ENCODE peak calls at places on chromosomes 16 and 17, in seven cellular contexts. One of them, this sample, is unnamed.

GRCh38 chr16:24853169-24853824 is 7.5 kb downstream of the SLC5A11 start:
- DNase-seq in caudate nucleus: no peak
- DNase-seq in T-helper 1 cell: no peak
- DNase-seq in posterior cingulate gyrus: no peak
- DNase-seq in NCI-H2029: no peak
- DNase-seq in substantia nigra: no peak
- DNase-seq in stomach: no peak
- DNase-seq in this sample: no peak

GRCh38 chr17:17526369-17526768 is 30.2 kb upstream of the RASD1 start:
- DNase-seq in caudate nucleus: no peak
- DNase-seq in NCI-H2029: peak; percentile 45
- DNase-seq in T-helper 1 cell: no peak
- DNase-seq in stomach: peak; percentile 56
- DNase-seq in posterior cingulate gyrus: no peak
- DNase-seq in substantia nigra: no peak
- DNase-seq in this sample: no peak

GRCh38 chr16:50967827-50968612 is 183.1 kb downstream of the SALL1 start:
- DNase-seq in caudate nucleus: no peak
- DNase-seq in posterior cingulate gyrus: no peak
- DNase-seq in NCI-H2029: no peak
- DNase-seq in T-helper 1 cell: no peak
- DNase-seq in stomach: no peak
- DNase-seq in substantia nigra: no peak
- DNase-seq in this sample: no peak

GRCh38 chr16:89268585-89268984 is 51.1 kb downstream of the ZNF778 start:
- DNase-seq in stomach: no peak
- DNase-seq in posterior cingulate gyrus: peak; percentile 72
- DNase-seq in NCI-H2029: no peak
- DNase-seq in substantia nigra: no peak
- DNase-seq in T-helper 1 cell: no peak
- DNase-seq in caudate nucleus: no peak
- DNase-seq in this sample: no peak

GRCh38 chr17:41894791-41895331 is 23.9 kb downstream of the ACLY start:
- DNase-seq in caudate nucleus: no peak
- DNase-seq in stomach: no peak
- DNase-seq in T-helper 1 cell: no peak
- DNase-seq in NCI-H2029: no peak
- DNase-seq in substantia nigra: no peak
- DNase-seq in posterior cingulate gyrus: no peak
- DNase-seq in this sample: no peak

GRCh38 chr16:86538196-86538780 is 16.7 kb downstream of the MTHFSD start:
- DNase-seq in T-helper 1 cell: no peak
- DNase-seq in caudate nucleus: no peak
- DNase-seq in substantia nigra: no peak
- DNase-seq in NCI-H2029: no peak
- DNase-seq in stomach: no peak
- DNase-seq in posterior cingulate gyrus: peak; percentile 32
- DNase-seq in this sample: no peak

GRCh38 chr17:18356624-18357023 is 6.7 kb downstream of the SHMT1 start:
- DNase-seq in caudate nucleus: no peak
- DNase-seq in substantia nigra: no peak
- DNase-seq in stomach: no peak
- DNase-seq in T-helper 1 cell: no peak
- DNase-seq in posterior cingulate gyrus: peak; percentile 27
- DNase-seq in NCI-H2029: no peak
- DNase-seq in this sample: peak; percentile 28

GRCh38 chr17:77555741-77556291 is 402.7 kb upstream of the TNRC6C start:
- DNase-seq in NCI-H2029: peak; percentile 70
- DNase-seq in posterior cingulate gyrus: peak; percentile 90
- DNase-seq in caudate nucleus: peak; percentile 17
- DNase-seq in stomach: no peak
- DNase-seq in T-helper 1 cell: no peak
- DNase-seq in substantia nigra: no peak
- DNase-seq in this sample: peak; percentile 24

GRCh38 chr17:32783602-32784001 is 93.3 kb downstream of the MYO1D start:
- DNase-seq in caudate nucleus: no peak
- DNase-seq in stomach: no peak
- DNase-seq in substantia nigra: no peak
- DNase-seq in posterior cingulate gyrus: no peak
- DNase-seq in T-helper 1 cell: no peak
- DNase-seq in NCI-H2029: peak; percentile 52
- DNase-seq in this sample: no peak

GRCh38 chr17:1829579-1830257 is at the start of the genes RPA1 and SMYD4:
- DNase-seq in substantia nigra: peak; percentile 82
- DNase-seq in posterior cingulate gyrus: peak; percentile 97
- DNase-seq in caudate nucleus: peak; percentile 70
- DNase-seq in T-helper 1 cell: peak; percentile 80
- DNase-seq in stomach: peak; percentile 89
- DNase-seq in NCI-H2029: peak; percentile 45
- DNase-seq in this sample: peak; percentile 86

GRCh38 chr17:50953831-50954601 is 87.9 kb upstream of the TOB1 start:
- DNase-seq in substantia nigra: no peak
- DNase-seq in stomach: no peak
- DNase-seq in T-helper 1 cell: no peak
- DNase-seq in caudate nucleus: no peak
- DNase-seq in NCI-H2029: no peak
- DNase-seq in posterior cingulate gyrus: peak; percentile 78
- DNase-seq in this sample: no peak

GRCh38 chr17:299546-299945 is 53.1 kb downstream of the RPH3AL start:
- DNase-seq in T-helper 1 cell: no peak
- DNase-seq in substantia nigra: no peak
- DNase-seq in NCI-H2029: no peak
- DNase-seq in caudate nucleus: no peak
- DNase-seq in posterior cingulate gyrus: peak; percentile 57
- DNase-seq in stomach: no peak
- DNase-seq in this sample: no peak

GRCh38 chr17:29622337-29623282 is at the start of gene CORO6:
- DNase-seq in stomach: peak; percentile 60
- DNase-seq in NCI-H2029: peak; percentile 7
- DNase-seq in substantia nigra: no peak
- DNase-seq in posterior cingulate gyrus: peak; percentile 94
- DNase-seq in caudate nucleus: peak; percentile 35
- DNase-seq in T-helper 1 cell: peak; percentile 56
- DNase-seq in this sample: peak; percentile 16

GRCh38 chr16:21996923-21997692 is 3.8 kb downstream of the PDZD9 start:
- DNase-seq in caudate nucleus: no peak
- DNase-seq in NCI-H2029: no peak
- DNase-seq in posterior cingulate gyrus: no peak
- DNase-seq in stomach: no peak
- DNase-seq in substantia nigra: no peak
- DNase-seq in T-helper 1 cell: no peak
- DNase-seq in this sample: no peak

GRCh38 chr16:31190818-31191444 is 11.0 kb downstream of the FUS start:
- DNase-seq in NCI-H2029: no peak
- DNase-seq in substantia nigra: no peak
- DNase-seq in posterior cingulate gyrus: no peak
- DNase-seq in caudate nucleus: no peak
- DNase-seq in stomach: no peak
- DNase-seq in T-helper 1 cell: no peak
- DNase-seq in this sample: no peak

GRCh38 chr17:80101946-80102706 is 745 bp downstream of the GAA start:
- DNase-seq in T-helper 1 cell: no peak
- DNase-seq in stomach: no peak
- DNase-seq in caudate nucleus: no peak
- DNase-seq in NCI-H2029: no peak
- DNase-seq in posterior cingulate gyrus: peak; percentile 83
- DNase-seq in substantia nigra: no peak
- DNase-seq in this sample: no peak

GRCh38 chr16:75273054-75273925 is 21.9 kb upstream of the BCAR1 start:
- DNase-seq in substantia nigra: no peak
- DNase-seq in stomach: no peak
- DNase-seq in T-helper 1 cell: no peak
- DNase-seq in posterior cingulate gyrus: no peak
- DNase-seq in caudate nucleus: no peak
- DNase-seq in NCI-H2029: no peak
- DNase-seq in this sample: no peak

GRCh38 chr16:12203780-12204351 is 227.3 kb downstream of the SNX29 start:
- DNase-seq in posterior cingulate gyrus: no peak
- DNase-seq in substantia nigra: peak; percentile 33
- DNase-seq in stomach: no peak
- DNase-seq in T-helper 1 cell: no peak
- DNase-seq in NCI-H2029: no peak
- DNase-seq in caudate nucleus: no peak
- DNase-seq in this sample: no peak

This sample was measured in C1 segment of cervical spinal cord.